ENCODE peak calls at places on chromosomes 3 and 15, in seven cellular contexts. A, M, K, T, O, I and F are unnamed samples.

GRCh38 chr3:141600331-141600730 is 113.5 kb downstream of the RASA2 start:
- DNase-seq in A (no peak), M (no peak), K (no peak), T (no peak), O (no peak), I (no peak), F (no peak)

GRCh38 chr3:1987983-1988382 is 110.7 kb upstream of the CNTN4 start:
- DNase-seq in A (no peak), M (peak; percentile 31), K (no peak), T (no peak), O (no peak), I (no peak), F (no peak)

GRCh38 chr3:112619295-112619694 is 21.6 kb downstream of the CCDC80 start:
- DNase-seq in A (no peak), M (no peak), K (no peak), T (no peak), O (no peak), I (peak; percentile 44), F (no peak)

GRCh38 chr3:42984701-42985100 is 5.6 kb downstream of the GASK1A start:
- DNase-seq in A (no peak), M (no peak), K (no peak), T (no peak), O (no peak), I (no peak), F (no peak)

GRCh38 chr15:60917469-60918130 is 311.5 kb downstream of the RORA start:
- DNase-seq in A (no peak), M (no peak), K (no peak), T (peak; percentile 76), O (no peak), I (no peak), F (no peak)

GRCh38 chr3:86988235-86988634 is 2.7 kb downstream of the VGLL3 start:
- DNase-seq in A (no peak), M (no peak), K (no peak), T (no peak), O (no peak), I (no peak), F (no peak)

GRCh38 chr3:111976254-111976653 is 2.6 kb upstream of the ABHD10 start:
- DNase-seq in A (no peak), M (no peak), K (no peak), T (no peak), O (no peak), I (no peak), F (no peak)

GRCh38 chr3:94162700-94163099 is 99.8 kb downstream of the NSUN3 start:
- DNase-seq in A (peak; percentile 33), M (no peak), K (peak; percentile 13), T (no peak), O (no peak), I (peak; percentile 6), F (no peak)

GRCh38 chr3:105598047-105598796 is 231.5 kb downstream of the ALCAM start:
- DNase-seq in A (peak; percentile 3), M (no peak), K (no peak), T (no peak), O (no peak), I (no peak), F (no peak)

GRCh38 chr3:170429050-170429449 is 10.4 kb downstream of the CLDN11 start:
- DNase-seq in A (no peak), M (no peak), K (peak; percentile 74), T (no peak), O (no peak), I (no peak), F (peak; percentile 3)

GRCh38 chr15:30885814-30886213 is 17.9 kb upstream of the FAN1 start:
- DNase-seq in A (no peak), M (no peak), K (peak; percentile 3), T (no peak), O (no peak), I (no peak), F (no peak)

GRCh38 chr3:122052968-122053367 is 2.2 kb upstream of the CD86 start:
- DNase-seq in A (no peak), M (no peak), K (no peak), T (no peak), O (no peak), I (no peak), F (no peak)

GRCh38 chr3:131083190-131083863 is 56.6 kb downstream of the NEK11 start:
- DNase-seq in A (no peak), M (peak; percentile 77), K (no peak), T (peak; percentile 46), O (no peak), I (no peak), F (no peak)

GRCh38 chr3:105944281-105944680 is 75.5 kb upstream of the CBLB start:
- DNase-seq in A (no peak), M (no peak), K (no peak), T (no peak), O (no peak), I (no peak), F (no peak)

GRCh38 chr3:126473292-126474168 is 2.2 kb downstream of the ZXDC start:
- DNase-seq in A (no peak), M (no peak), K (no peak), T (no peak), O (no peak), I (no peak), F (no peak)

GRCh38 chr3:49411550-49411967 is 217 bp downstream of the RHOA start:
- DNase-seq in A (no peak), M (peak; percentile 81), K (peak; percentile 44), T (peak; percentile 80), O (no peak), I (peak; percentile 51), F (no peak)

GRCh38 chr3:125324341-125324740 is 50.8 kb downstream of the ZNF148 start:
- DNase-seq in A (no peak), M (no peak), K (no peak), T (no peak), O (no peak), I (no peak), F (no peak)

GRCh38 chr3:73055583-73056364 is 5.7 kb upstream of the EBLN2 start:
- DNase-seq in A (no peak), M (no peak), K (no peak), T (no peak), O (no peak), I (no peak), F (no peak)

GRCh38 chr3:54356299-54357037 is 234.1 kb downstream of the CACNA2D3 start:
- DNase-seq in A (no peak), M (no peak), K (no peak), T (no peak), O (no peak), I (no peak), F (no peak)

GRCh38 chr3:16801223-16801622 is 83.5 kb upstream of the PLCL2 start:
- DNase-seq in A (no peak), M (no peak), K (no peak), T (no peak), O (no peak), I (no peak), F (no peak)

GRCh38 chr3:14757153-14757700 is 61.5 kb upstream of the FGD5 start:
- DNase-seq in A (no peak), M (no peak), K (no peak), T (no peak), O (peak; percentile 41), I (no peak), F (peak; percentile 89)
- TF ChIP-seq EP300 in A (no peak), M (no peak), K (no peak), T (no peak), O (no peak), I (no peak), F (no peak)

DNA sequence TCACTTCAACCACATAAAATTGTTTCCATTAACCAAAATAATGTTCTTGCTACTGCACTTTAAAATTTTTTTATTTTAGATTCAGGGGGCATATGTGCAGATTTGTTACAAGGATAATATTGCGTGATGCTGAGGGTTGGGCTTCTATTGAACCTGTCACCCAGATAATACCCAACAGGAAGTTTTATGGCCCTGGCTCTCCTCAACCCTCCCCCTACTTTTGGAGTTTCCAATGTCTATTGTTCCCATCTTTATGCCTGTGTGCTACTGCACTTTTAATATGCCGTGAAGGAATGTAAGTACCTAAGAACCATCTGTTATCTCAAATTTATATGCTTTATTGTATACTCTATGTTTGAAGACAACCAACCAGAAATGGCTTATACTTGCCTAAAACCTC is 42.0 kb upstream of the IMPG2 start:
- DNase-seq in A (no peak), M (no peak), K (no peak), T (no peak), O (no peak), I (no peak), F (no peak)
- H3K9me3 ChIP-seq in A (peaks cover 15% of the 10 kb centered on the region), M (no peaks in the 10 kb centered on the region), K (no peaks in the 10 kb centered on the region), T (no peaks in the 10 kb centered on the region), O (no peaks in the 10 kb centered on the region), I (no peaks in the 10 kb centered on the region), F (no peaks in the 10 kb centered on the region)

GRCh38 chr15:52746162-52746721 is 43.9 kb downstream of the ONECUT1 start:
- DNase-seq in A (no peak), M (no peak), K (peak; percentile 32), T (no peak), O (no peak), I (no peak), F (peak; percentile 68)
- H3K4me3 ChIP-seq in A (no peak overlapping the region), M (no peak overlapping the region), K (no peak overlapping the region), T (no peak overlapping the region), O (no peak overlapping the region), I (no peak overlapping the region), F (no peak overlapping the region)

GRCh38 chr3:144516029-144516428 is 544.4 kb downstream of the DIPK2A start:
- DNase-seq in A (no peak), M (no peak), K (no peak), T (no peak), O (no peak), I (no peak), F (no peak)
- TF ChIP-seq EP300 in A (no peak), M (no peak), K (no peak), T (no peak), O (no peak), I (no peak), F (no peak)

DNA sequence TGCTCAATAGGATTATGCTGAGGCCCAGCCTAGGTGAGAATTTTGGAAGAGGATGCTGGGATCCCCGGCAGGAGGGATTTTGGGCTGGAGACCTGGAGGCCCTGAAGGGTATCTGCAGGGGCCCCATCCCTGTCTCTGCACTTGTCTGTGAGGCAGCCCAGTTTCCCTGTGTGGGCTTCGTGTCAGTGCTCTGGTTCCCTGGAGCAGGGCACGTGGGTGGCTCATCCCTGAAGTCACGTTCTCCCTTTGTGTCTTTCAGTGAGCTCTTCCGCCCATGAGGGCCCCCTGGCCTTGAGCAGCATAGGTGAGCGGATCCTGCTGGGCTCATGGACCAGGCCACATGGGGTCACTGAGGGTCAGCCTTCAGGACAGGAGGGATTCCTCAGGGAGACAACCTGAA is 217.9 kb downstream of the SNRPN start:
- DNase-seq in A (no peak), M (no peak), K (no peak), T (no peak), O (no peak), I (no peak), F (no peak)
- H3K9me3 ChIP-seq in A (no peaks in the 10 kb centered on the region), M (no peaks in the 10 kb centered on the region), K (peaks cover 90% of the 10 kb centered on the region), T (no peaks in the 10 kb centered on the region), O (peaks cover 75% of the 10 kb centered on the region), I (no peaks in the 10 kb centered on the region), F (no peaks in the 10 kb centered on the region)

DNA sequence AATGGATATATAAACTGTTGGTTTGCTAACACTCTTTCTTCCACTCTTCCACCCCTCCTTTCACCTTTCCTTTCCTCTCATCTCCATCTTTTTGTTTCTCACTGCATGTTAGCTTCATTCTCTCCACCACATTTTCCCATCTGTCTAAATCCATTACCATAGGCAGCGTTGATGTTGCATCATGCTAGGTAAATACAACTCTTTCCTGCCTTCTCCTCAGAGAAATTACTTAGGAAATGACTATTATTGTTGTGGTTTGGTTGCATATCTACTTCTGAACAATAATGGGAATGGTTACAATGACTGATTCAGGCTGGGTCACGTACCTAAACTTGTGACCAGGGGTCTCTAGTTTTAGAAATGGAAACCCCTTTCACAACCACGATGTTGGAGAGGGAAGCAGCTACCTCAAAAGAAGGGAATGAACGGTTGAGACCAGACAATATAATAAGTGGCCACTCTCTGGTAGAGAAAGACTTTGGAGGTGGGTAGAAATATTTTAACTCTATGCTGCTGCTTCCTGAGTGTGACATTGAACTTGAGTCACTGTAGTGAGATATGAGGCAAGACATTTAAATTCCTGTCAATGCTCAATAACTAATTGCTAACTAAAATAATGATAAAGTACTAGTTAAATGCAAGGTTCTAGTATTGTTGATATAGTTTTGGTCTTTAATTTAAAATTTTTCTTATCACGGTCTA is 314.1 kb upstream of the TGFBR2 start:
- DNase-seq in A (no peak), M (no peak), K (peak; percentile 65), T (no peak), O (no peak), I (no peak), F (no peak)
- H3K4me3 ChIP-seq in A (no peak overlapping the region), M (no peak overlapping the region), K (no peak overlapping the region), T (no peak overlapping the region), O (no peak overlapping the region), I (no peak overlapping the region), F (no peak overlapping the region)